ENCODE peak calls at places on chromosomes 1 and 21, in six cellular contexts. Y is transverse colon, K is GM12891, U is A549, T is uterus, L is esophagus squamous epithelium. Q is an unnamed sample.
A peak's percentile ranks its signal among the peaks of the same experiment; 100 is the strongest.

GRCh38 chr1:244165701-244166100 is 114.6 kb downstream of the ZBTB18 start:
- DNase-seq in Y (no peak), K (no peak), U (no peak), T (no peak), L (no peak), Q (no peak)

GRCh38 chr1:214568328-214568727 is 16.9 kb upstream of the PTPN14 start:
- DNase-seq in Y (no peak), K (no peak), U (no peak), T (no peak), L (no peak), Q (no peak)

GRCh38 chr21:39579734-39580332 is 32.9 kb upstream of the B3GALT5 start:
- DNase-seq in Y (no peak), K (no peak), U (no peak), T (no peak), L (no peak), Q (no peak)

GRCh38 chr1:206739411-206740076 is 31.0 kb upstream of the IL19 start:
- DNase-seq in Y (peak; percentile 43), K (peak; percentile 61), U (no peak), T (no peak), L (no peak), Q (no peak)

GRCh38 chr21:36246080-36246631 is 73.8 kb upstream of the MORC3 start:
- DNase-seq in Y (peak; percentile 24), K (no peak), U (no peak), T (no peak), L (no peak), Q (no peak)

GRCh38 chr21:38311765-38312164 is 55.0 kb downstream of the KCNJ15 start:
- DNase-seq in Y (no peak), K (no peak), U (no peak), T (no peak), L (no peak), Q (no peak)

GRCh38 chr1:179883040-179883501 is 986 bp downstream of the TOR1AIP1 start:
- DNase-seq in Y (peak; percentile 39), K (no peak), U (no peak), T (no peak), L (no peak), Q (peak; percentile 30)

GRCh38 chr1:63982201-63982600 is 208.4 kb downstream of the ROR1 start:
- DNase-seq in Y (no peak), K (no peak), U (no peak), T (no peak), L (no peak), Q (no peak)

GRCh38 chr1:12539705-12540579 is 78.1 kb downstream of the DHRS3 start:
- DNase-seq in Y (peak; percentile 69), K (no peak), U (peak; percentile 90), T (peak; percentile 88), L (no peak), Q (peak; percentile 58)

GRCh38 chr1:10692401-10693021 is 103.9 kb downstream of the CASZ1 start:
- DNase-seq in Y (peak; percentile 86), K (peak; percentile 78), U (peak; percentile 52), T (no peak), L (no peak), Q (no peak)

GRCh38 chr1:220906561-220907334 is 27.5 kb downstream of the HLX start:
- DNase-seq in Y (no peak), K (no peak), U (peak; percentile 48), T (no peak), L (no peak), Q (peak; percentile 34)

GRCh38 chr21:33434770-33435360 is 31.7 kb downstream of the IFNGR2 start:
- DNase-seq in Y (no peak), K (peak; percentile 53), U (no peak), T (no peak), L (no peak), Q (peak; percentile 88)

GRCh38 chr1:206824327-206824726 is 41.1 kb upstream of the IL20 start:
- DNase-seq in Y (no peak), K (no peak), U (no peak), T (no peak), L (no peak), Q (no peak)

GRCh38 chr1:15272009-15272781 is 25.2 kb downstream of the FHAD1 start:
- DNase-seq in Y (peak; percentile 68), K (peak; percentile 54), U (peak; percentile 71), T (peak; percentile 40), L (no peak), Q (peak; percentile 55)

GRCh38 chr1:51240096-51240495 is 4.0 kb downstream of the RNF11 start:
- DNase-seq in Y (peak; percentile 56), K (no peak), U (no peak), T (no peak), L (no peak), Q (no peak)

GRCh38 chr21:25885405-25885804 is 150.6 kb downstream of the GABPA start:
- DNase-seq in Y (no peak), K (no peak), U (no peak), T (no peak), L (no peak), Q (no peak)

GRCh38 chr1:17887646-17888395 is 132.7 kb downstream of the ACTL8 start:
- DNase-seq in Y (no peak), K (no peak), U (no peak), T (no peak), L (no peak), Q (no peak)

GRCh38 chr1:209618756-209619420 is 33.3 kb downstream of the LAMB3 start:
- DNase-seq in Y (no peak), K (no peak), U (no peak), T (no peak), L (no peak), Q (no peak)

GRCh38 chr21:38950388-38951094 is 144.8 kb downstream of the ETS2 start:
- DNase-seq in Y (peak; percentile 73), K (no peak), U (peak; percentile 33), T (no peak), L (no peak), Q (no peak)

GRCh38 chr21:39640754-39641153 is 28.0 kb downstream of the B3GALT5 start:
- DNase-seq in Y (no peak), K (no peak), U (no peak), T (no peak), L (no peak), Q (no peak)

GRCh38 chr1:218480691-218481099 is 135.6 kb downstream of the TGFB2 start:
- DNase-seq in Y (no peak), K (no peak), U (peak; percentile 93), T (no peak), L (no peak), Q (no peak)

GRCh38 chr1:77416692-77417450 is 135.1 kb downstream of the AK5 start:
- DNase-seq in Y (no peak), K (no peak), U (peak; percentile 41), T (no peak), L (no peak), Q (no peak)

DNA sequence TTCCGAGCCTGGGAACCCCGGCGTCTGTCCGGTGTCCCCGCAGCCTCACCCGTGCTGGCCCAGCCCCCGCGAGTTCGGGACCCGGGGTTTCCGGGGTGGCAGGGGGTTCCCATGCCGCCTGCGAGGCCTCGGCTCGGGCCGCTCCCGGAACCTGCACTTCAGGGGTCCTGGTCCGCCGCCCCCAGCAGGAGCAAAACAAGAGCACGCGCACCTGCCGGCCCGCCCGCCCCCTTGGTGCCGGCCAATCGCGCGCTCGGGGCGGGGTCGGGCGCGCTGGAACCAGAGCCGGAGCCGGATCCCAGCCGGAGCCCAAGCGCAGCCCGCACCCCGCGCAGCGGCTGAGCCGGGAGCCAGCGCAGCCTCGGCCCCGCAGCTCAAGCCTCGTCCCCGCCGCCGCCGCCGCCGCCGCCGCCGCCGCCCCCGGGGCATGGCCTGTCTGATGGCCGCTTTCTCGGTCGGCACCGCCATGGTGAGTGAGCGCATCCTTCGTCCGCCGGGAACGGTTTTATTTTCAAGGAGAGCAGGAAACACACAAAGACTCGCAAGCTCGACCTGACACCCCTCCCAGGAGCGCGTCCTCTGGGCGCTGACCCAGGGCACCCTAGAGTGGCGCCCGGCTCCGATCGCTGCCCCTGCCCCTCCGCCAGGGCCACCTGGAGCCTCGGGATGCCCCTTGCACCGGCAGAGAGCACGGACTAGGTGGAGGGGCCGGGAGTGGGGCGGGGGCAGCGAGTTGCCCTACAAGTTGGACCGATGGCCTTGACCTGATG is at the start of gene ABCG1:
- DNase-seq in Y (peak; percentile 73), K (no peak), U (no peak), T (no peak), L (no peak), Q (no peak)
- TF ChIP-seq POLR2A in Y (peak; percentile 31), K (no peak), U (no peak), T (peak; percentile 73), L (peak; percentile 80), Q (no peak)

DNA sequence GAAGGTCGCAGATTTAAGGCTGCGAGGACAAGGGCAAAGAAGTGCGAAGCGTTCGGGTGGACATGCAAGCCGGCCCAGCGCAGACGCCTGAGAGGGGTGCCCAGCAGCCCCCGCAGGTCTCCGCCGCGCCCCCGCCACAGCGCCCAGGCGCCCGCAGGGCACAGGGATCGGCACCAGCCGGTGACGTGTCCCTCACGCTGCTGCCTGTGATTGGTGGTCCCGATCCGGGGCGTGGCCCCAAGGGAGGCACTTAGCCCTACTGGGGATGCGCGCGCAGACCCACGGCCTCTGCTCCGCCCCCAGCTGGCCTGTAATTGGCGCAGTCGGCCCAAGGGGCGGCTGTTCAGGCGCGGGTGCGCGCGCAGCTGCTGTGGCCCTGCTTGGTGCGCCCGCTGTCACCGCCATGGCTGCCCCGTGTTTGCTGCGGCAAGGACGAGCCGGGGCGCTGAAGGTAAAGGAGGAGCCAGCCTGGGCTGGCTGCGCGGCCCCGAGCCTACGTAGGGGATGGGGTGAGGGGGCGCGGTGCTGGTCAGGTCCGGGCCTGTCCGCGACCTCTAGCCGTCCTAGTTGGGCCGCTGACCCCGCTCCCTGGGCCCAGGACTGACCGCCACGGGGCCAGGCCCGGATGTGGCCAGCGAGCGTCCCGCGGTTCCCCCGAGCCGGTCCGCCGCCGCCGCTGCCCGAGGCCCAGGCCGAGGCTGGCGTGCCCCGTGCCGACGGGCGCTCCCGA is at the start of gene NDUFV3:
- DNase-seq in Y (peak; percentile 100), K (peak; percentile 98), U (peak; percentile 97), T (peak; percentile 100), L (peak; percentile 96), Q (peak; percentile 98)
- TF ChIP-seq POLR2A in Y (peak; percentile 97), K (peak; percentile 87), U (peak; percentile 81), T (peak; percentile 97), L (peak; percentile 96), Q (peak; percentile 97)

DNA sequence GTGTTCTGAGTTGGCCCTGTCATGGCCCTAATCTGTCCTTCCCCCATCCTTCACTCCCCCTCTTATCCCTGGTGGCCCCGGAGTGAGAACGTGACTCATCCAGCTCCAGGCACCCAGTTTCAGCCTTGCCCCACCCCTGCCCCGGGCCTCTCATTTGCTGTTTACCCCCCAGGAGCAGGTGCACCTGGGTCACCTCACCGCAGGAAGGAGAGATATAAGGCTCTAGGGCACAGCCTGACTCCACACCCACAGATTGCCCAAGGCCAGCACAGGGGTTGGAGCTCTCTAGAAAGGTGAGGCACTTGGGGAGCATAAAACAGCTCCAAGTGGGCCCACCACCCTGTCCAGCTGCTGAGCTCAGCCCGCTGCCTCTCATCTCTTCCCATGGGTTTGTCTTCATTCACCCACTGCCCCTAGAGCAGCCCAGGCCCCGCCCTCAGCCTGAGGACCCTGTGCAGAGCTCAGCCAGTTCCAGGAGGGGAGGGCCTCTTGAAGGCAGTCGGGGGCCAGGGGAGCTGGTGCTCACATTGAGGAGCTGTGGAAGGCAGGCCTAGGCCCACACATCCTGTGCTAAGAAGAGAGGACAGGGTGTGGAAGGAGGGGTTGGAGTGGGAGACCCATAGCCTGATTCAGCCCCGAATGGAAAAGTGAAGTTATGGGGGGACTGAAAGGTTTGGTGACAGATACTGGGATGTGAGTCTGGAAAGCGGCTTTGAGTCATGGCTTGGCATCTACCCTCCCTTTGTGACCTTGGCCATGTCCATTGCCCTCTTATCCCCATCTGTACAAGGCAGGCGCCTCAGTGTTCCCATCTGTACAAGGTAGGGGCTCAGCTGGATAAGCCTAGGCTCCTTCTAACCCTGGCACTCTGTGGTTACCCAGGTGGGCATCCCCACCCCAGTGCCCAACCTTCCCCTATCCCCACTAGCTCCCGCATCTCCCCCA is 16.1 kb upstream of the GPR37L1 start:
- DNase-seq in Y (peak; percentile 91), K (no peak), U (peak; percentile 78), T (no peak), L (no peak), Q (no peak)
- TF ChIP-seq POLR2A in Y (peak; percentile 89), K (no peak), U (no peak), T (no peak), L (no peak), Q (no peak)

GRCh38 chr1:36080801-36081200 is 3.1 kb upstream of the TEKT2 start:
- DNase-seq in Y (no peak), K (no peak), U (no peak), T (no peak), L (no peak), Q (no peak)
- TF ChIP-seq POLR2A in Y (no peak), K (no peak), U (no peak), T (no peak), L (no peak), Q (no peak)

Q was measured in H54.